ENCODE peak calls at places on chromosome 20, in four cellular contexts. H, W, B and X are unnamed samples. For H3K4me1, the result is how much of the 10 kb centered on the place peaks cover.

GRCh38 chr20:1187605-1188171 is 2.9 kb upstream of the TMEM74B start:
- DNase-seq in B (peak), W (no peak), H (no peak), X (no peak)

GRCh38 chr20:60695223-60695622 is 556.8 kb upstream of the CDH4 start:
- DNase-seq in H (no peak), B (peak), W (no peak), X (no peak)

GRCh38 chr20:36544134-36545018 is 3.1 kb downstream of the MYL9 start:
- DNase-seq in B (no peak), W (peak), H (peak), X (no peak)

GRCh38 chr20:23111307-23111943 is 25.3 kb upstream of the CD93 start:
- DNase-seq in W (no peak), H (no peak), B (no peak), X (no peak)

GRCh38 chr20:41261260-41261659 is 56.3 kb downstream of the ZHX3 start:
- DNase-seq in W (no peak), H (no peak), B (no peak), X (no peak)

GRCh38 chr20:17227199-17227535 is 327 bp downstream of the PCSK2 start:
- DNase-seq in H (no peak), W (no peak), B (no peak), X (no peak)

GRCh38 chr20:19688031-19688806 is 69.8 kb upstream of the RIN2 start:
- DNase-seq in B (peak), H (peak), W (peak), X (peak)

GRCh38 chr20:49310695-49311094 is 32.8 kb upstream of the ZNFX1 start:
- DNase-seq in W (no peak), H (no peak), B (no peak), X (no peak)

GRCh38 chr20:53751394-53752368 is 158.0 kb upstream of the ZNF217 start:
- DNase-seq in W (no peak), B (peak), H (no peak), X (no peak)

GRCh38 chr20:32432277-32432676 is 74.1 kb downstream of the ASXL1 start:
- DNase-seq in B (no peak), W (no peak), H (no peak), X (no peak)

GRCh38 chr20:59300341-59301081 is at the start of gene EDN3:
- DNase-seq in H (no peak), B (no peak), W (no peak), X (no peak)

GRCh38 chr20:33944914-33945313 is 48.8 kb upstream of the RALY start:
- DNase-seq in H (no peak), W (no peak), B (no peak), X (no peak)

GRCh38 chr20:20549267-20549612 is 163.2 kb downstream of the RALGAPA2 start:
- DNase-seq in B (no peak), W (no peak), H (no peak), X (no peak)

GRCh38 chr20:33054791-33055190 is 1.1 kb downstream of the BPIFB3 start:
- DNase-seq in B (no peak), H (no peak), W (no peak), X (no peak)

GRCh38 chr20:62704341-62704948 is 4.2 kb upstream of the NTSR1 start:
- DNase-seq in B (peak), W (peak), H (peak), X (peak)

GRCh38 chr20:48335421-48336090 is 492.2 kb downstream of the PREX1 start:
- DNase-seq in H (no peak), W (no peak), B (no peak), X (no peak)

GRCh38 chr20:17421493-17421892 is 109.7 kb downstream of the BFSP1 start:
- DNase-seq in W (no peak), H (no peak), B (no peak), X (no peak)

GRCh38 chr20:59032713-59033059 is 551 bp upstream of the ATP5F1E start:
- DNase-seq in W (no peak), H (no peak), B (no peak), X (no peak)

GRCh38 chr20:13312300-13312699 is 91.2 kb downstream of the ISM1 start:
- DNase-seq in B (no peak), W (no peak), H (no peak), X (no peak)

GRCh38 chr20:7742479-7742878 is 197.8 kb downstream of the HAO1 start:
- DNase-seq in H (no peak), W (no peak), B (no peak), X (no peak)

GRCh38 chr20:32522775-32523612 is 62.1 kb downstream of the NOL4L start:
- DNase-seq in B (no peak), W (no peak), H (no peak), X (peak)

GRCh38 chr20:58711266-58712051 is 18.9 kb downstream of the NPEPL1 start:
- DNase-seq in B (no peak), W (peak), H (peak), X (peak)

GRCh38 chr20:17594443-17594842 is 24.6 kb downstream of the DSTN start:
- DNase-seq in B (no peak), W (no peak), H (peak), X (no peak)

GRCh38 chr20:59806578-59806975 is 126.9 kb downstream of the SYCP2 start:
- DNase-seq in W (no peak), H (no peak), B (no peak), X (no peak)

GRCh38 chr20:9332783-9333482 is 181.5 kb upstream of the LAMP5 start:
- DNase-seq in W (no peak), B (no peak), H (no peak), X (no peak)

GRCh38 chr20:62938105-62938888 is at the start of gene GID8:
- DNase-seq in H (peak), W (peak), B (peak), X (peak)

GRCh38 chr20:33859157-33859695 is 48.1 kb downstream of the CHMP4B start:
- DNase-seq in B (no peak), W (no peak), H (no peak), X (peak)

GRCh38 chr20:2340136-2340535 is 40.6 kb upstream of the TGM6 start:
- DNase-seq in B (no peak), H (no peak), W (no peak), X (no peak)

GRCh38 chr20:32325706-32326506 is 32.2 kb upstream of the ASXL1 start:
- DNase-seq in H (no peak), B (peak), W (no peak), X (no peak)

GRCh38 chr20:50516180-50516934 is 6.2 kb downstream of the PTPN1 start:
- DNase-seq in B (no peak), H (no peak), W (no peak), X (no peak)
- H3K4me1 ChIP-seq in B (half or more), H (under half), W (half or more), X (half or more)

GRCh38 chr20:39398656-39399055 is 436.5 kb downstream of the DHX35 start:
- DNase-seq in W (no peak), B (no peak), H (no peak), X (no peak)
- TF ChIP-seq CTCF in W (no peak), B (no peak), H (no peak), X (no peak)

GRCh38 chr20:57400821-57401564 is 9.8 kb downstream of the RBM38 start:
- DNase-seq in H (no peak), B (no peak), W (peak), X (peak)

GRCh38 chr20:57401565-57401918 is 10.3 kb downstream of the RBM38 start:
- DNase-seq in W (peak), B (no peak), H (no peak), X (no peak)

GRCh38 chr20:57399587-57400261 is 8.5 kb downstream of the RBM38 start:
- DNase-seq in W (peak), H (no peak), B (no peak), X (peak)

GRCh38 chr20:57398901-57399535 is 7.8 kb downstream of the RBM38 start:
- DNase-seq in B (no peak), W (peak), H (no peak), X (peak)

GRCh38 chr20:57400262-57400701 is 9.1 kb downstream of the RBM38 start:
- DNase-seq in W (peak), B (no peak), H (no peak), X (no peak)
- H3K4me1 ChIP-seq in W (half or more), B (under half), H (under half), X (half or more)

DNA sequence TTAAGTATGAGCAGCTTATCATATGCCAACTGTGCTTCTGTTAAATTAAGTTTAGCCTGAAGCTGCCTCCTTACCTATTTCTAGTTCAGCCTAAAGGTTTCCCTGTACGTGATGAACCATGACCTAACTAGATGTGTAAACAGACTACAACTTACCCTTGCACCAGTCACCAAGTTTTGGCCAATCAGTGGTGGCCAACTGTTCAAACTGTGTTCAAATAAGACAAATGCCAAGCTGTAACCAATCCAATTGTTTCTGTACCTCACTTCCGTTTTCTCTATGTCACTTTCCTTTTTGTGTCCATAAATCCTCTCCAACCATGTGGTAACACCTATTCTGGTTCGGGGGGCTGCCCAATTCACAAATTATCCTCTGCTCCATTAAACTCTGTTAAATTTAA is 6.0 kb upstream of the SLC2A10 start:
- DNase-seq in W (no peak), H (no peak), B (no peak), X (no peak)
- TF ChIP-seq CTCF in W (no peak), H (no peak), B (no peak), X (no peak)

GRCh38 chr20:24956001-24956761 is 7.1 kb downstream of the CST7 start:
- DNase-seq in B (no peak), W (peak), H (no peak), X (no peak)

GRCh38 chr20:24953621-24954133 is 4.6 kb downstream of the CST7 start:
- DNase-seq in B (no peak), W (peak), H (no peak), X (no peak)

GRCh38 chr20:24954151-24954550 is 5.1 kb downstream of the CST7 start:
- DNase-seq in H (no peak), W (peak), B (no peak), X (no peak)

GRCh38 chr20:24953204-24953565 is 4.1 kb downstream of the CST7 start:
- DNase-seq in B (no peak), W (no peak), H (no peak), X (no peak)

GRCh38 chr20:24955045-24955444 is 6.0 kb downstream of the CST7 start:
- DNase-seq in B (no peak), W (peak), H (no peak), X (no peak)
- H3K4me1 ChIP-seq in B (under half), W (under half), H (under half), X (under half)

DNA sequence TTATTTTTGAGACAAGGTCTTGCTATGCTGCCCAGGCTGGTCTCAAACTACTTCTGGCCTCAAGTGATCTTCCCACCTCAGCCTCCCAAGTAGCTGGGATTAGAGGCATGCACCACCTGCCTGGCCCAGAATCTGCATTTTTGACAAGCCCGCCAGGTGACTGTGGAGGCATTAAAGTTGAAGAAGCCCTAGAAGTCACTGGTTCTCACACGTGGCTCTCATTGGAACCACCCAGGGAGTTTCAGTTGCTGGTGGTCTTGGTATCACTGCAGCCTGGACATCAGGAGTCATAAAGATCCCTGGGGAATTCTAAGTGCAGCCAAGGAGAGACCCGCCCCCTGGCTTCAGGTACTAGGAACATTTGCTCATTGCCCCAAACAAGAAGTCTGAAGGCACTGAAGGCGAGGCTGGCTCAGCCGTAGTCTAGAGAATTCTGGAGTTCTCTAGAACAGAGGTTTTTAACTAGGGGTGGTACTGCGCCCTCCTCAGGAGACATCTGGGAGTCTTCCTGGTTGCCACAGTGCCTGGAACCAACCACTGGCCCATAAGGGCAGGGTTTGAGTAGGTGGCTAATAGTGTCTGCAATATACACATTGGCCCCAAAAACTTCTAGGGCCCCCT is 182.8 kb downstream of the ZMYND8 start:
- DNase-seq in W (no peak), B (no peak), H (no peak), X (no peak)
- TF ChIP-seq CTCF in W (no peak), B (peak), H (no peak), X (no peak)

GRCh38 chr20:63955846-63956663 is at the start of gene UCKL1:
- DNase-seq in W (peak), B (peak), H (peak), X (peak)

GRCh38 chr20:63952210-63952535 is 4.0 kb downstream of the UCKL1 start:
- DNase-seq in W (no peak), B (no peak), H (no peak), X (no peak)

GRCh38 chr20:63955281-63955845 is 853 bp downstream of the UCKL1 start:
- DNase-seq in B (peak), H (no peak), W (no peak), X (peak)

GRCh38 chr20:63952769-63953168 is 3.4 kb downstream of the UCKL1 start:
- DNase-seq in W (no peak), B (no peak), H (no peak), X (no peak)

GRCh38 chr20:63953764-63954429 is 2.3 kb downstream of the UCKL1 start:
- DNase-seq in W (no peak), B (no peak), H (no peak), X (no peak)
- H3K4me1 ChIP-seq in W (half or more), B (under half), H (under half), X (half or more)